ENCODE peak calls at places on chromosomes 13 and 19, in eight cellular contexts. N is heart left ventricle, H is GM23338, X is fibroblast of mammary gland, Z is left lung, F is uterus, P is fibroblast of lung, W is AG09309. O is an unnamed sample.

GRCh38 chr13:113491418-113491883 is 940 bp upstream of the DCUN1D2 start:
- DNase-seq in N (peak), H (peak), X (peak), Z (peak), F (peak), P (peak), W (no peak), O (no peak)

GRCh38 chr13:112113355-112113754 is 46.4 kb downstream of the SOX1 start:
- DNase-seq in N (no peak), H (no peak), X (no peak), Z (no peak), F (no peak), P (no peak), W (no peak), O (no peak)

GRCh38 chr19:50563597-50563996 is 4.6 kb downstream of the LRRC4B start:
- DNase-seq in N (no peak), H (no peak), X (no peak), Z (no peak), F (no peak), P (no peak), W (no peak), O (no peak)

GRCh38 chr13:80100636-80101035 is 240.3 kb downstream of the SPRY2 start:
- DNase-seq in N (no peak), H (no peak), X (peak), Z (no peak), F (no peak), P (peak), W (no peak), O (no peak)

GRCh38 chr13:21050288-21051197 is 10.8 kb downstream of the LATS2 start:
- DNase-seq in N (no peak), H (no peak), X (no peak), Z (no peak), F (no peak), P (peak), W (no peak), O (no peak)

GRCh38 chr13:27526516-27526915 is 76.2 kb upstream of the MTIF3 start:
- DNase-seq in N (no peak), H (no peak), X (no peak), Z (no peak), F (no peak), P (no peak), W (no peak), O (no peak)

GRCh38 chr13:70623260-70623659 is 515.0 kb upstream of the KLHL1 start:
- DNase-seq in N (no peak), H (no peak), X (peak), Z (no peak), F (no peak), P (peak), W (no peak), O (no peak)

GRCh38 chr19:38500450-38500849 is 67.0 kb downstream of the RYR1 start:
- DNase-seq in N (no peak), H (no peak), X (no peak), Z (no peak), F (no peak), P (no peak), W (no peak), O (no peak)

GRCh38 chr19:12943437-12944044 is 2.1 kb upstream of the RAD23A start:
- DNase-seq in N (no peak), H (no peak), X (no peak), Z (no peak), F (no peak), P (no peak), W (no peak), O (no peak)

GRCh38 chr13:26685606-26686005 is 75.0 kb downstream of the GPR12 start:
- DNase-seq in N (no peak), H (no peak), X (no peak), Z (no peak), F (no peak), P (no peak), W (no peak), O (no peak)

GRCh38 chr13:73985789-73986188 is 148.4 kb downstream of the KLF12 start:
- DNase-seq in N (no peak), H (no peak), X (no peak), Z (no peak), F (no peak), P (no peak), W (no peak), O (no peak)

GRCh38 chr13:73987618-73988017 is 146.6 kb downstream of the KLF12 start:
- DNase-seq in N (no peak), H (no peak), X (no peak), Z (no peak), F (no peak), P (no peak), W (no peak), O (no peak)

GRCh38 chr13:73983109-73983508 is 151.1 kb downstream of the KLF12 start:
- DNase-seq in N (peak), H (no peak), X (no peak), Z (no peak), F (no peak), P (no peak), W (no peak), O (no peak)

GRCh38 chr13:73984201-73984600 is 150.0 kb downstream of the KLF12 start:
- DNase-seq in N (peak), H (no peak), X (no peak), Z (peak), F (no peak), P (no peak), W (no peak), O (no peak)

DNA sequence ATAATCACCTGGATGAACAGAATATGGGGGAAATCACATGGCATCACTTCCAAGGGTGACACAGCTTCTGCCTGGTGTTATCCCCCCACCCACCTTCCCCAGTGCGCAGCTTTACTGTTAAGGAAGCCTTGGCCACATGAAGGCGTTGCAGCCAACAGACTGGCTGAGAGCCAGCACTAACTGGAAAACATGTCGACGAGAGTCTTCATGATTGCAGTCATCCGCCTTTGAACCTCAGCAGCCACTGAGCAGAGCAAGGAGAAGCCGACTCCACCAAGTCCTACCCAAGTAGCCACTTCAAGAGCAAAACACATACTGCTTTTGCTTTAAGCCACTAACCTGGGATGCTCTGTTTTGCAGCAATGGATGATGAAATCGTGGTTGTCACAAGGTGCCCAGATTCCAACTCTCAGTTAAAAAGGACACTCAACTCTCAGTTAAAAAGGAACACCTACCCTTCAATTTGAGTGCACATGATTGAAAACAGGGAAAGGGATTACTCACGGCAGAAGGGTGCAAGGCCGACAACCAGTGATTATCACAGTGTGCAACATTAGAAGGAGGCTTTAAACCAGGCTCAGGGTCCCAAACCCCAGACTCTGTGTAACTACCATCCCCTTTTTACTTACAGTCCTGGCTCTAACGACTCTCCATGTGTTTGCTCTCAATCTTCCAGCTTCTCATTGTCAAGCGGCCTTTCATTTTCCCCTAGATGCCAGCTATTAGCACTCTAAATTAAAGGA is 149.1 kb downstream of the KLF12 start:
- DNase-seq in N (peak), H (peak), X (no peak), Z (peak), F (no peak), P (no peak), W (no peak), O (no peak)
- H3K4me3 ChIP-seq in N (no peak), H (no peak), X (no peak), Z (no peak), F (no peak), P (no peak), W (no peak), O (no peak)

GRCh38 chr19:43554317-43554895 is 20.9 kb downstream of the XRCC1 start:
- DNase-seq in N (peak), H (no peak), X (no peak), Z (no peak), F (no peak), P (no peak), W (no peak), O (no peak)
- H3K4me3 ChIP-seq in N (no peak), H (no peak), X (no peak), Z (no peak), F (no peak), P (no peak), W (no peak), O (no peak)

GRCh38 chr19:51691122-51692064 is 1.7 kb upstream of the SPACA6 start:
- DNase-seq in N (no peak), H (peak), X (peak), Z (no peak), F (no peak), P (peak), W (no peak), O (peak)

GRCh38 chr19:51690359-51691121 is 2.6 kb upstream of the SPACA6 start:
- DNase-seq in N (peak), H (peak), X (peak), Z (peak), F (peak), P (peak), W (no peak), O (peak)

GRCh38 chr19:51687791-51688664 is 5.1 kb upstream of the SPACA6 start:
- DNase-seq in N (peak), H (peak), X (peak), Z (peak), F (peak), P (peak), W (no peak), O (no peak)

GRCh38 chr19:51688665-51689571 is 4.2 kb upstream of the SPACA6 start:
- DNase-seq in N (peak), H (peak), X (peak), Z (peak), F (peak), P (peak), W (peak), O (peak)

DNA sequence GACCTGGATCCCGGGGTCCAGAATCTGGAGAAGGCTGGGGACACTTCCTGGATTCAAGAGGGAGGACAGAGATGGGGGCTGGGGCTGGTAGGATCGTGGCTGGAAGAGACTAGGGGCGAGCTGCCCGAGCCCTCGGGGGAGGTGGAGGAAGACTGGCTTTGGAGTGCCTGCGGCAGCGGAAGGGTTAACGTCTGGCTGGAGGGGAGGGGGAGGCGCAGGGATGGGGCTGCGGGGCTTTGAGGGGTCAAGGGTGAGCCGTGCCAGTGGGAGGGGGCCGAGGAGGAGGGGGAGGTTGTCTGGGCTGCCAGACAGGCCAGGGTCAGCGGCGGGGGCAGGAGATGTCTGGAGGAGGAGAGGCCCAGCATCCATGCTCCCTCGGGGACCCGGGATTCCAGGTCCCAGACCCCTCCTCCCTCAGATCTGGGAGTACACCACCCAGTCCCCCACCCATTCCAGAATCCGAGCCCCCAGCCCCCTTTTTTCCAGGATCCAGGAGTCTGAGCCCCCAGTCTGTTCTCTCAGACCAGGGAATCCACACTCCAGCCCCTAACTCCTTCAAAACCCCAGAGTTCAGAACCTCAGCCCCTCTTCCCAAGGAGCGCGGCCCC is 3.3 kb upstream of the SPACA6 start:
- DNase-seq in N (peak), H (peak), X (no peak), Z (peak), F (peak), P (peak), W (no peak), O (no peak)
- H3K4me3 ChIP-seq in N (peak), H (peak), X (peak), Z (peak), F (peak), P (peak), W (peak), O (peak)

GRCh38 chr19:30060872-30061556 is 119.0 kb downstream of the URI1 start:
- DNase-seq in N (no peak), H (no peak), X (no peak), Z (peak), F (no peak), P (no peak), W (no peak), O (no peak)
- H3K4me3 ChIP-seq in N (no peak), H (no peak), X (no peak), Z (no peak), F (no peak), P (no peak), W (no peak), O (no peak)

DNA sequence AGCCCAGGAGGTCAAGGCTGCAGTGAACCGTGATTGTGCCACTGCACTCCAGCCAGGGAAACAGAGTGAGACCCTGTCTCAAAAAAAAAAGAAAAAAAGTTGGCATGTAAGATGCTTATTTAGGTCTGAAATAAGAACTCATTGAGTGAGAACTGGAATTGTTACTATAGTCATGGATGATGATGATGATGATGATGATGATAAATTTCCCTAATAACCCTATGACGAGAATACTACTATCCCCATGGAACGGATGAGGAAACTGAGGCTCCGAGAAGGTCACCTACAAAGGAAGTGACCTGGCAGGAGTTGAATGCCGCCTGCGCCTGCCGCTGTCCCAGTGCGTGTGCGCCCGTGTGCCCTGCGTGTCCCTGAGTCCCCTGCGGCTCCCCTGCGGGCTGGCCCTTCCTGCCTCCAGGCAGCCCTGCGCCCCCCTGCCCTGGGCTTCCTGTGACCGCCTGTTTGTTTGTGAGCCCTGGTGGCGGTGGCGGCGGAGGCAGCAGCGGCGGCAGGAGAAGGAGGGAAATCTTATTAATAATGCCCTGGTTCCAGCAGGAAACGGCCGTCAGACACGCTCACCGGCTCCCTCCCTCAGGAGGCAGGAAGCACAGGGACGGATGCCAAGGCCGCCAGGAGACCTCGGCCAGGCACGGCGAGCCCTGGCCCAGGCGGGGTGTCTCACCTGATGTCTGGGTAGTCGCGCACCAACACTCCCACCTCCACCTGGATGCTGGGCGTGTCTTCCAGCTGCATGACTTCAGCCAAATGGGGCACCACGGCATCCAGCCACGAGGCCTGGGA is 29.6 kb downstream of the EXOC3L2 start:
- DNase-seq in N (no peak), H (peak), X (no peak), Z (peak), F (no peak), P (peak), W (no peak), O (no peak)
- H3K4me3 ChIP-seq in N (no peak), H (peak), X (no peak), Z (no peak), F (no peak), P (no peak), W (no peak), O (no peak)

DNA sequence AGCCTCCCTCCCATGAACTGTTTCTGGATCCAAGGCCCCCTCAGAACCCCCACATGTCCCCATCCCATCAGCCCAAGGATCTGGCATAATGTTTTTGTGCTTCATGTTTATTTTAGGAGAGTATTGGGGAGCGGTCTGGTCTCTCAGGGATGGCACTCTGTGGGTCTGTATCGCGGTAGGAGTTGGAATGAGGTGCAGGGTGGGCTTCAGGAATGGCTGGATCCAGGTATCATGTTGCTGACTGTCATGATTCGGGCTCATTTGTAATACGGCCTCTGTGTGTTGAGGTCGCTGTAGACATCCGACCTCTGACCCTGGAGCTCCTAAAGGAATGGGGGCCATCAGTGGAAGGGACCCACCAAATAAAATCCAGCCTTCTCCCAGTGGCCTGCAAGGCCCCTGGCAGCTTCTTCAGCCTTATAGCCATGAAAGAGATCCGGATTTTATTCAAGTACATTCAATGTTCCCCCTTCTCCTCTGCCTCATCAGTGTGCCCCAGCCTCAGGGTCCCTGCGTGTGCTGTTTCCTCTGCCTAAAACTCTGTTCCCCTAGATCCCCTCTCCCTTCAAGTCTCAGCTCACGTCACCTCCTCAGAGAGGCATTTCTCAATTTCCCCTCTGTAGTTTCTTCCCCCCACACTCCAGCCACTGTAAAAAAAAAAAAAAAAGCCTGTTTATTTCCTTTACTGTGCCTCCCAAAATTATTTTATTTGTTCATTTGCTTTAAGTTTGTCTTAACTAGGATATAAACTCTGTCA is 2.2 kb downstream of the HCST start:
- DNase-seq in N (no peak), H (no peak), X (no peak), Z (peak), F (no peak), P (no peak), W (no peak), O (no peak)
- H3K4me3 ChIP-seq in N (no peak), H (no peak), X (no peak), Z (peak), F (no peak), P (no peak), W (no peak), O (no peak)

GRCh38 chr13:29427937-29428309 is 167.6 kb downstream of the SLC7A1 start:
- DNase-seq in N (no peak), H (no peak), X (no peak), Z (no peak), F (no peak), P (no peak), W (no peak), O (no peak)
- H3K4me3 ChIP-seq in N (peak), H (peak), X (peak), Z (no peak), F (peak), P (no peak), W (peak), O (peak)

O was measured in skeletal muscle cell.